ENCODE peak calls at places on chromosome 5, in seven cellular contexts. L, U, Y, V, J, P and E are unnamed samples.

GRCh38 chr5:149732500-149733128 is 2.5 kb downstream of the PPARGC1B start:
- DNase-seq in J (no peak), V (peak), L (peak), U (no peak), P (no peak), Y (no peak), E (no peak)

GRCh38 chr5:763397-763796 is 21.1 kb downstream of the ZDHHC11B start:
- DNase-seq in P (no peak), L (no peak), J (no peak), Y (no peak), V (no peak), U (no peak), E (peak)

GRCh38 chr5:89954901-89955300 is 454.7 kb downstream of the CETN3 start:
- DNase-seq in J (no peak), L (no peak), Y (no peak), P (no peak), U (no peak), V (peak), E (no peak)

GRCh38 chr5:59640411-59640810 is 253.1 kb downstream of the PDE4D start:
- DNase-seq in L (no peak), Y (no peak), P (no peak), J (peak), U (no peak), V (peak), E (no peak)

GRCh38 chr5:155954739-155955445 is 372.1 kb upstream of the SGCD start:
- DNase-seq in Y (no peak), J (no peak), V (no peak), P (peak), L (no peak), U (no peak), E (no peak)

GRCh38 chr5:9207820-9208418 is 338.0 kb downstream of the SEMA5A start:
- DNase-seq in V (peak), P (no peak), U (peak), J (peak), Y (no peak), L (no peak), E (peak)

GRCh38 chr5:60972225-60972624 is 27.2 kb downstream of the NDUFAF2 start:
- DNase-seq in U (peak), L (no peak), Y (no peak), V (no peak), P (no peak), J (no peak), E (no peak)

GRCh38 chr5:56170557-56170956 is 62.6 kb downstream of the ANKRD55 start:
- DNase-seq in V (no peak), J (no peak), L (peak), Y (no peak), P (no peak), U (no peak), E (no peak)

GRCh38 chr5:149935431-149935901 is 9.1 kb downstream of the PDE6A start:
- DNase-seq in J (no peak), Y (no peak), V (no peak), P (no peak), L (no peak), U (no peak), E (no peak)

GRCh38 chr5:58184910-58185309 is 275.0 kb downstream of the PLK2 start:
- DNase-seq in Y (peak), U (no peak), L (no peak), J (peak), V (no peak), P (no peak), E (no peak)

GRCh38 chr5:103941554-103941953 is 379.0 kb upstream of the NUDT12 start:
- DNase-seq in U (no peak), V (no peak), Y (no peak), P (no peak), L (no peak), J (no peak), E (no peak)

GRCh38 chr5:103938151-103938671 is 375.6 kb upstream of the NUDT12 start:
- DNase-seq in V (no peak), Y (no peak), U (no peak), L (no peak), P (no peak), J (no peak), E (no peak)

GRCh38 chr5:103943243-103943642 is 380.7 kb upstream of the NUDT12 start:
- DNase-seq in U (no peak), Y (no peak), J (no peak), V (no peak), P (no peak), L (no peak), E (no peak)

GRCh38 chr5:103942587-103943186 is 380.1 kb upstream of the NUDT12 start:
- DNase-seq in L (no peak), Y (no peak), P (no peak), U (no peak), V (no peak), J (no peak), E (no peak)
- TF ChIP-seq CTCF in L (no peak), Y (peak), P (no peak), U (no peak), V (no peak), J (no peak), E (no peak)

DNA sequence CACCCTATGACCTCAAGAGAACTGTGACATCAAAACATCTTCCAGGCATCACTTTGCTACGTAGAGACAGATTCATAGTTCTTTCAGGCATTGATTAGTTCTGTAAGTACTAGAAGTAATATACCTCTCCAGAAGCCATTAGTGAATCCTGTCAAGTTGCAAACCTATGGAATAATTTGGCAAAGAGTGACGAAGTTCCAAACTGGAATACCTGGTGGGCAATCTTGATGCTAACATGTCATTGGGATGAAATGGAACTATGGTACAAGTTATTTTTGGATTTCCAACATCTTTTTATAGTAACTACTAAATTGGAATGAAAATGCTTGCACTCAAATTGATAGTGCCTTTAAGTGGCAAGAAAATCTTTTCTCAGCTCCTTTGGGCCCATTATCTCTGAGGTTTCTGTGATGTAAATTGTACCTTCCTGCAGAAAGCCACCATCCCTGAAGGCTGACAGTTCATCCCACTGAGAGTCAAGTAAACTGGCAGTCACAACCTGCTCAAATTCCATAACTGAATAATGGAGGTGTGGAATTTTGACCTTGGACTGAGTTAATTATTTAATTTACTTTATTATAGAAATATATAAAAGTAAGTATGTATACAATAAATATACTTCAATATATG is 435.5 kb downstream of the DTWD2 start:
- DNase-seq in L (no peak), P (no peak), J (no peak), U (no peak), Y (no peak), V (no peak), E (no peak)
- TF ChIP-seq CTCF in L (no peak), P (no peak), J (no peak), U (no peak), Y (no peak), V (no peak), E (no peak)

GRCh38 chr5:132901036-132901435 is 27.6 kb downstream of the LEAP2 start:
- DNase-seq in L (no peak), Y (no peak), J (no peak), V (no peak), P (no peak), U (no peak), E (no peak)

GRCh38 chr5:132907161-132907560 is 33.7 kb downstream of the LEAP2 start:
- DNase-seq in Y (no peak), L (no peak), U (no peak), J (no peak), P (no peak), V (no peak), E (no peak)

GRCh38 chr5:132909702-132910101 is 36.2 kb downstream of the LEAP2 start:
- DNase-seq in Y (no peak), V (no peak), J (no peak), P (no peak), L (no peak), U (no peak), E (no peak)

GRCh38 chr5:132901730-132902129 is 28.3 kb downstream of the LEAP2 start:
- DNase-seq in V (no peak), U (no peak), J (no peak), P (no peak), L (no peak), Y (no peak), E (no peak)

DNA sequence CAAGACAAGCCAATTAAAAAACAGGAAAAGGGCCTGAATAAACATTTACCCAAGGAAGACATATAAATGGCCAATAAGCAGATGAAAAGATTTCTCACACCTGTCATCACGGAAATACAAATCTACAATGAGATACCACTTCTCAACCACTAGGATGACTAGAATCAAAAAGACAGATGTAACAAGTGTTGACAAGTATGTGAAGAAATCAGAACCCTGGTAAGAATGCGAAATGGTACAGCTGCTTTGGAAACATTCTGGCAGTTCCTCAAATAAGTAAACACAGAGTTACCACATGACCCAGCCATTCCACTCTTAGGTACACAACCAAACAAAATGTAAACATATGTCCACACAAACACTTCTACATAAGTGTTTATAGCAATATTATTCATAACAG is 32.5 kb downstream of the LEAP2 start:
- DNase-seq in L (no peak), V (no peak), P (peak), Y (no peak), U (no peak), J (no peak), E (no peak)
- TF ChIP-seq CTCF in L (no peak), V (no peak), P (peak), Y (no peak), U (no peak), J (peak), E (no peak)

GRCh38 chr5:109703827-109704226 is 14.1 kb downstream of the MAN2A1 start:
- DNase-seq in L (no peak), V (no peak), Y (no peak), U (no peak), J (no peak), P (no peak), E (no peak)
- TF ChIP-seq CTCF in L (no peak), V (no peak), Y (no peak), U (no peak), J (no peak), P (no peak), E (no peak)

GRCh38 chr5:139955616-139956283 is 87.3 kb downstream of the NRG2 start:
- DNase-seq in L (no peak), V (peak), P (no peak), Y (no peak), U (peak), J (no peak), E (peak)
- TF ChIP-seq CTCF in L (no peak), V (no peak), P (no peak), Y (no peak), U (no peak), J (no peak), E (no peak)

DNA sequence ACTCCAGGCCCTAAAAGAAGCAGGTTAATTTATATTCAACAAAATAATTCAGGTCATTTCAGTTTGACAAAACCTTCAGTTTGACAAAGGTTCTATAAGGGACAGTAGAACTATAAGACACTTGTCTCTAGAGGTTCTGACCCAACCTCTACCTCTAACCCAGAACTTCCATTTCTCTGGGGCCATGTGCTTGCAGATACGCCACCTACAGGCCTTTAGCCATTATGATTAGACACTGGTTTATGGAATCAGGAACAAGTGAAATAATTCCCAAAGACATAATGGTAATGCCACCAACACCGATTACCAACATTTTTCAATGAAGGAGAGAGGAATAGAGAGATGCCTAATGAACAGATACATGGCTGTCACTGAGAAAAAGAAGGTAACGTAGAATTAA is 733.9 kb downstream of the PRELID2 start:
- DNase-seq in U (peak), P (no peak), Y (no peak), J (no peak), V (peak), L (no peak), E (no peak)
- TF ChIP-seq CTCF in U (peak), P (peak), Y (peak), J (peak), V (no peak), L (peak), E (peak)